ENCODE peak calls at places on chromosome 21, in six cellular contexts. M, X, H, W, F and L are unnamed samples.

GRCh38 chr21:43937898-43938309 is 72.9 kb downstream of the AGPAT3 start:
- DNase-seq in M (no peak), X (no peak), H (no peak), W (no peak), F (no peak), L (no peak)

GRCh38 chr21:43703068-43703880 is 15.7 kb upstream of the PDXK start:
- DNase-seq in M (peak; percentile 80), X (peak; percentile 57), H (peak; percentile 79), W (peak; percentile 67), F (no peak), L (peak; percentile 77)

GRCh38 chr21:30243691-30244090 is 27.8 kb upstream of the CLDN8 start:
- DNase-seq in M (no peak), X (no peak), H (no peak), W (no peak), F (no peak), L (no peak)

GRCh38 chr21:36917487-36918158 is 48.8 kb downstream of the HLCS start:
- DNase-seq in M (peak; percentile 40), X (peak; percentile 55), H (peak; percentile 77), W (peak; percentile 77), F (no peak), L (no peak)

GRCh38 chr21:43735236-43736091 is 16.5 kb downstream of the PDXK start:
- DNase-seq in M (no peak), X (no peak), H (no peak), W (no peak), F (no peak), L (no peak)

GRCh38 chr21:34977333-34977732 is 71.8 kb downstream of the RUNX1 start:
- DNase-seq in M (no peak), X (no peak), H (no peak), W (no peak), F (no peak), L (no peak)

GRCh38 chr21:29164330-29164942 is 34.0 kb downstream of the MAP3K7CL start:
- DNase-seq in M (no peak), X (peak; percentile 63), H (peak; percentile 95), W (peak; percentile 71), F (no peak), L (no peak)

GRCh38 chr21:16837319-16837718 is 675.5 kb upstream of the CXADR start:
- DNase-seq in M (no peak), X (no peak), H (peak; percentile 20), W (no peak), F (no peak), L (no peak)

GRCh38 chr21:36437745-36438128 is 42.2 kb downstream of the CLDN14 start:
- DNase-seq in M (peak; percentile 55), X (no peak), H (peak; percentile 96), W (no peak), F (no peak), L (no peak)

GRCh38 chr21:31945116-31945515 is 72.3 kb downstream of the HUNK start:
- DNase-seq in M (no peak), X (no peak), H (no peak), W (no peak), F (no peak), L (no peak)

GRCh38 chr21:26850116-26850643 is 5.0 kb upstream of the ADAMTS1 start:
- DNase-seq in M (no peak), X (peak; percentile 36), H (peak; percentile 80), W (peak; percentile 76), F (no peak), L (no peak)

GRCh38 chr21:37871121-37871862 is 45.0 kb downstream of the KCNJ6 start:
- DNase-seq in M (no peak), X (no peak), H (peak; percentile 94), W (no peak), F (no peak), L (peak; percentile 87)

GRCh38 chr21:34187935-34188334 is 114.6 kb downstream of the MRPS6 start:
- DNase-seq in M (no peak), X (no peak), H (no peak), W (no peak), F (no peak), L (peak; percentile 7)

GRCh38 chr21:29025328-29025713 is 853 bp downstream of the USP16 start:
- DNase-seq in M (no peak), X (no peak), H (peak; percentile 45), W (peak; percentile 4), F (no peak), L (no peak)

GRCh38 chr21:34126269-34126668 is 52.9 kb downstream of the MRPS6 start:
- DNase-seq in M (no peak), X (no peak), H (peak; percentile 30), W (peak; percentile 41), F (no peak), L (no peak)

GRCh38 chr21:36788116-36788515 is 89.2 kb downstream of the SIM2 start:
- DNase-seq in M (peak; percentile 62), X (no peak), H (no peak), W (no peak), F (no peak), L (no peak)

DNA sequence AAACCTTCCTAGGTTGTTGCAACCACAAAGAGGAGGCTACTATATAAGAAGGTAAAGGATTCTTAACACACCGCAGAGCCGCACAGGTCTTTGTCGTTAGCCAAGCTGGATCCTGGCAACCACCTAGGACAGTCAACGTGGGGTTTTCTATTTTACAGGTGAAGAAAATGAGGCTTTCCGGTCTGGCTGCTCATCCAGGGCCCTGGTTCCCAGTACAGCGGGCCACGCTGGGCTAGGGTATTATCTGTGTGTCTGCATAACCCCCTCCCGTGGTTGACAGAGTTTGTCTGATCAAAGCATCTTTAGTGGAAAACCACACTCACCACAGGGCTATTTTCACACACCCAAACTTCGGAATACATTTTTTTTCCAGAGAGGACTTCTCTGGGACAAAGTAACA is 39.0 kb upstream of the PDE9A start:
- DNase-seq in M (no peak), X (no peak), H (no peak), W (no peak), F (no peak), L (no peak)
- H3K4me3 ChIP-seq in M (no peak overlapping the region), X (no peak overlapping the region), H (no peak overlapping the region), W (no peak overlapping the region), F (no peak overlapping the region), L (no peak overlapping the region)

GRCh38 chr21:14762734-14763694 is 216.9 kb upstream of the SAMSN1 start:
- DNase-seq in M (no peak), X (no peak), H (no peak), W (no peak), F (no peak), L (no peak)
- H3K4me3 ChIP-seq in M (no peak overlapping the region), X (no peak overlapping the region), H (no peak overlapping the region), W (no peak overlapping the region), F (peak overlapping the region; percentile 4), L (no peak overlapping the region)

GRCh38 chr21:42653492-42654061 is at the start of gene PDE9A:
- DNase-seq in M (no peak), X (no peak), H (no peak), W (peak; percentile 80), F (no peak), L (no peak)

GRCh38 chr21:42654179-42654912 is 925 bp downstream of the PDE9A start:
- DNase-seq in M (no peak), X (peak; percentile 30), H (no peak), W (peak; percentile 76), F (no peak), L (no peak)

GRCh38 chr21:42655797-42656770 is 2.7 kb downstream of the PDE9A start:
- DNase-seq in M (no peak), X (no peak), H (no peak), W (peak; percentile 47), F (no peak), L (no peak)

GRCh38 chr21:42656872-42657271 is 3.5 kb downstream of the PDE9A start:
- DNase-seq in M (no peak), X (no peak), H (no peak), W (no peak), F (no peak), L (no peak)

DNA sequence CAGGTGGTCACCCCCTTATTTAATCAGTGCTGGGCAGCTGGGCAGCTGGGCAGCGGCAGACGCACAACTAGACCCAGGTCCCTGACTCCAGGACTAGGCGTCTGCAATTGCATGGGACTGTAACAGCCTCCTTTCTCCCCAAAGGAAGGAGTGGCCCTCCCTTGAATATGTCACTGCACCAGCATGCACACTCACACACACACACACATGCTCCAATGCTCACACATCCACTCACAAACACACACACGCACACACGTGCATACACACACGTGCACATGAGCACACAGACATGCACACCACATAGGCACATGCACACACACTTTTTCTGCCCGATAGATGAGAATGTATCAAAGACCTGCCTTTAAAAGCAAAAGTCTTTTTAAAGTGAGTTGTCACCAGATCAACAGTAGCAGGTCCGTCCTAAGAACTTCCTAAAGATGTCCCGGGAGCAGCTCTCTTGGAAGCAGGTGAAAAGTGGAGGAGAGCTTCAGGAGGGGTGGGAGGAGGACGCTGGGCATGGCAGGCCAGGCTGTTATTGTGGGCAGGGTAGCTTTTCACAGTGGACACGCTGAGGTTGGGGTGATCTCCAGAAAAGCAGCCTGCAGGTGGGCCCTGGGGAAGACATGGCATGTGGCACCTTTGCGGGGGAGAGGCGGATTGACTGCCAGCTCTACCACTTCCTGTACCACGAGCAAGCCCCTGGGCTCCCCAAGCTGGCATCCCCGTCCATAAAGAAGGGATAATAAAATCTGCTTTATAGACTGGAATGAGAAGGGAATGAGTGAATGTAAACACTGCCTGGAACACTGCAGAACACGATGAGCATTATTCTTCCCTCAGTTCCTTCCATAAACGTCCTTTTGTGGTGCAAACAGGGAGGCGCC is 1.7 kb downstream of the PDE9A start:
- DNase-seq in M (no peak), X (no peak), H (no peak), W (no peak), F (no peak), L (no peak)
- H3K4me3 ChIP-seq in M (peak overlapping the region; percentile 61), X (peak overlapping the region; percentile 75), H (no peak overlapping the region), W (peak overlapping the region; percentile 83), F (peak overlapping the region; percentile 41), L (no peak overlapping the region)

GRCh38 chr21:45640888-45641479 is 2.5 kb upstream of the PCBP3 start:
- DNase-seq in M (no peak), X (no peak), H (peak; percentile 79), W (peak; percentile 77), F (no peak), L (no peak)

GRCh38 chr21:45641480-45642035 is 2.0 kb upstream of the PCBP3 start:
- DNase-seq in M (no peak), X (no peak), H (no peak), W (peak; percentile 29), F (no peak), L (no peak)

GRCh38 chr21:45639206-45640000 is 4.1 kb upstream of the PCBP3 start:
- DNase-seq in M (no peak), X (no peak), H (peak; percentile 38), W (no peak), F (no peak), L (no peak)

GRCh38 chr21:45638707-45639106 is 4.8 kb upstream of the PCBP3 start:
- DNase-seq in M (no peak), X (no peak), H (no peak), W (no peak), F (no peak), L (no peak)

DNA sequence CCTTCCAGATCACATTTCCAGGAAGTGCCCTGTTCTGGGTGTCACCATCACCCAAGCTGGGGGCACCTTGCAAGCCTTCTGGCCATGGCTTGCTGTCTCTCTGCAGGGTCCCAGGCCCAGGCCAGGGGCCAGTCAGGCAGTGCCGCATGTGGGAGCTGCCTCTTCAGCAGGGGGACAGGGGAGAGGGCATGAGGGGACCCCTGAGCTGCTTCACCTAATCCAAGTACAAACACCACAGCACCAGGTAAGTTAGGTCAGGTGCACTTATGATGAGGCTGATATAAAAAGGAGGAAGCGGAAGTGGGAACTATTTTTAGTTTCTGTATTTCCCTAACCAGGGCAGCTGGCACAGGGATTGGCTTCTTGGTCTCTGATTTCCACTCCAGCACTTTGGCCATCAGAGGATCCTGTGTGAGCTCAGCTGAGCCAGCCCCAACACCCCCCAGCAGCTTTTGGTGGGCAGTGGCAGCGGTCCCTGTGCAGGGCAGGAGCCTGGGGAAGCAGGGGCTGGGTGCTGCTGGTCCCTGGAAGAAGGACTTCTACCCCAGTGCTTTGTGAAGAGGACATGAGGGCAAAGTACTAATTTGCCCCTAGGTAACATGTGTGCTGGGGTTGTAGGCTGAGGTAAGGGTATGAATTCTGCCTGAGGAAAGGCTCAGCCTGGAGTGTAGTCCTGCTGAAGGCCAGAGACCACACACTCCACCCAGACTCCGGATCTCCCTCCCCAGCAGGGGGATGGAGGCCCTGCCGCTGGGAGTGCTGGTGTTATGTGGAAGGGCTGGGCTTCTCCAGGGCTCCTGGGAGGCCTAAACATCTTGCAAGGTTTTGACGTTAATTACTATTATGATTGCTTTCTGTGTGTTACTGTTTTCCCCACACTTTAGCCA is 3.3 kb upstream of the PCBP3 start:
- DNase-seq in M (no peak), X (no peak), H (no peak), W (peak; percentile 7), F (no peak), L (no peak)
- H3K4me3 ChIP-seq in M (no peak overlapping the region), X (no peak overlapping the region), H (no peak overlapping the region), W (no peak overlapping the region), F (no peak overlapping the region), L (no peak overlapping the region)